ENCODE peak calls at places on chromosomes 5 and 9, in five cellular contexts. R is astrocyte of the spinal cord; G is stimulated activated CD4-positive, alpha-beta T cell treated with anti-CD3 and anti-CD28 coated beads, Interleukin-1b, Interleukin-23, amount 100 ng/mL, for 48 hours; N is T-helper 2 cell; Z is adipocyte. I is an unnamed sample.

GRCh38 chr5:150181035-150181434 is 8.8 kb upstream of the SLC6A7 start:
- DNase-seq in R (peak), G (no peak), N (no peak), Z (no peak), I (no peak)

GRCh38 chr9:95626885-95627558 is 110.3 kb upstream of the PTCH1 start:
- DNase-seq in R (no peak), G (peak), N (peak), Z (no peak), I (no peak)

GRCh38 chr9:111810908-111811307 is 16.2 kb upstream of the SHOC1 start:
- DNase-seq in R (no peak), G (no peak), N (no peak), Z (no peak), I (no peak)

GRCh38 chr5:157857821-157858526 is 971 bp downstream of the CLINT1 start:
- DNase-seq in R (peak), G (no peak), N (peak), Z (peak), I (no peak)

GRCh38 chr5:142474426-142474825 is 149.6 kb upstream of the SPRY4 start:
- DNase-seq in R (peak), G (no peak), N (no peak), Z (peak), I (no peak)

GRCh38 chr9:27059406-27059805 is 49.6 kb upstream of the TEK start:
- DNase-seq in R (no peak), G (no peak), N (no peak), Z (no peak), I (no peak)

GRCh38 chr5:169637856-169638190 is 748 bp downstream of the DOCK2 start:
- DNase-seq in R (no peak), G (peak), N (peak), Z (no peak), I (no peak)

GRCh38 chr5:83133797-83134196 is 56.5 kb downstream of the XRCC4 start:
- DNase-seq in R (no peak), G (no peak), N (no peak), Z (no peak), I (no peak)

GRCh38 chr9:21104787-21105186 is 27.0 kb upstream of the IFNB1 start:
- DNase-seq in R (no peak), G (no peak), N (no peak), Z (no peak), I (no peak)

GRCh38 chr5:177327539-177328522 is 16.1 kb upstream of the MXD3 start:
- DNase-seq in R (peak), G (no peak), N (no peak), Z (no peak), I (no peak)

GRCh38 chr5:145637396-145637795 is 197.7 kb downstream of the PRELID2 start:
- DNase-seq in R (no peak), G (no peak), N (no peak), Z (peak), I (no peak)

GRCh38 chr9:136950656-136951030 is 1.4 kb upstream of the LCN12 start:
- DNase-seq in R (no peak), G (no peak), N (no peak), Z (no peak), I (no peak)

GRCh38 chr9:87675466-87675865 is 50.5 kb upstream of the CTSL start:
- DNase-seq in R (no peak), G (no peak), N (no peak), Z (no peak), I (no peak)

GRCh38 chr5:178793156-178793555 is 62.7 kb upstream of the ZNF354A start:
- DNase-seq in R (no peak), G (peak), N (no peak), Z (no peak), I (peak)

GRCh38 chr9:137439158-137439714 is 1.9 kb downstream of the ENTPD8 start:
- DNase-seq in R (no peak), G (no peak), N (no peak), Z (no peak), I (no peak)

GRCh38 chr9:129012343-129012742 is 15.8 kb downstream of the SH3GLB2 start:
- DNase-seq in R (no peak), G (no peak), N (no peak), Z (no peak), I (no peak)

GRCh38 chr9:98370300-98370975 is 115.0 kb upstream of the TBC1D2 start:
- DNase-seq in R (no peak), G (no peak), N (no peak), Z (no peak), I (no peak)

GRCh38 chr5:64876203-64876602 is 107.5 kb downstream of the CWC27 start:
- DNase-seq in R (no peak), G (no peak), N (no peak), Z (peak), I (no peak)

GRCh38 chr5:64796301-64796700 is 27.6 kb downstream of the CWC27 start:
- DNase-seq in R (no peak), G (no peak), N (no peak), Z (no peak), I (no peak)

GRCh38 chr9:89025538-89025937 is 34.3 kb downstream of the S1PR3 start:
- DNase-seq in R (no peak), G (no peak), N (no peak), Z (peak), I (no peak)

GRCh38 chr5:169201597-169201996 is 99.3 kb downstream of the SLIT3 start:
- DNase-seq in R (no peak), G (no peak), N (no peak), Z (no peak), I (no peak)

GRCh38 chr5:133360693-133361479 is 251.5 kb downstream of the FSTL4 start:
- DNase-seq in R (no peak), G (no peak), N (no peak), Z (no peak), I (no peak)

GRCh38 chr5:140725799-140726471 is 25.7 kb downstream of the ZMAT2 start:
- DNase-seq in R (peak), G (peak), N (peak), Z (peak), I (peak)

GRCh38 chr5:80620206-80620605 is 34.2 kb upstream of the MSH3 start:
- DNase-seq in R (peak), G (no peak), N (no peak), Z (no peak), I (no peak)

GRCh38 chr9:133460405-133461175 is 812 bp downstream of the CACFD1 start:
- DNase-seq in R (peak), G (peak), N (peak), Z (peak), I (no peak)

GRCh38 chr5:172953776-172954189 is 5.4 kb upstream of the RPL26L1 start:
- DNase-seq in R (peak), G (no peak), N (no peak), Z (peak), I (no peak)

GRCh38 chr5:6495433-6496206 is 47.0 kb downstream of the UBE2QL1 start:
- DNase-seq in R (no peak), G (no peak), N (no peak), Z (no peak), I (no peak)

GRCh38 chr9:21761309-21761901 is 41.0 kb upstream of the MTAP start:
- DNase-seq in R (peak), G (peak), N (peak), Z (no peak), I (no peak)

GRCh38 chr5:89584339-89584956 is 701.5 kb upstream of the MEF2C start:
- DNase-seq in R (peak), G (no peak), N (no peak), Z (peak), I (no peak)

GRCh38 chr9:112866662-112867274 is 23.9 kb downstream of the SLC46A2 start:
- DNase-seq in R (no peak), G (no peak), N (no peak), Z (no peak), I (peak)